ENCODE peak calls at places on chromosomes 16 and 17, in five cellular contexts. O, X, T, J and H are unnamed samples.
A peak's percentile ranks its signal among the peaks of the same experiment; 100 is the strongest.

GRCh38 chr17:10177921-10178788 is 20.3 kb downstream of the GAS7 start:
- DNase-seq in O (no peak), X (no peak), T (no peak), J (no peak), H (no peak)

GRCh38 chr16:88966986-88967799 is 9.8 kb downstream of the CBFA2T3 start:
- DNase-seq in O (no peak), X (no peak), T (no peak), J (no peak), H (no peak)

GRCh38 chr17:60610481-60610880 is 10.5 kb downstream of the PPM1D start:
- DNase-seq in O (peak; percentile 17), X (no peak), T (no peak), J (no peak), H (no peak)

GRCh38 chr17:79789943-79790804 is 6.7 kb downstream of the CBX8 start:
- DNase-seq in O (peak; percentile 57), X (peak; percentile 88), T (no peak), J (peak; percentile 67), H (peak; percentile 45)

GRCh38 chr16:30901201-30902069 is 5.0 kb downstream of the CTF1 start:
- DNase-seq in O (no peak), X (no peak), T (no peak), J (no peak), H (no peak)

GRCh38 chr16:58418601-58419000 is 26.3 kb downstream of the GINS3 start:
- DNase-seq in O (no peak), X (no peak), T (no peak), J (no peak), H (no peak)

GRCh38 chr17:73347355-73347754 is 35.6 kb upstream of the CDC42EP4 start:
- DNase-seq in O (no peak), X (no peak), T (no peak), J (no peak), H (no peak)

GRCh38 chr17:78722101-78722761 is 59.8 kb downstream of the CYTH1 start:
- DNase-seq in O (no peak), X (no peak), T (no peak), J (no peak), H (no peak)

GRCh38 chr16:46976550-46976949 is 3.1 kb upstream of the DNAJA2 start:
- DNase-seq in O (no peak), X (no peak), T (no peak), J (no peak), H (no peak)

GRCh38 chr16:49492090-49492801 is 118.6 kb downstream of the C16orf78 start:
- DNase-seq in O (no peak), X (peak; percentile 88), T (peak; percentile 54), J (peak; percentile 88), H (peak; percentile 62)

GRCh38 chr17:76867578-76868175 is 527 bp upstream of the MGAT5B start:
- DNase-seq in O (no peak), X (no peak), T (no peak), J (no peak), H (no peak)

GRCh38 chr17:58332720-58333395 is 4.3 kb upstream of the TSPOAP1 start:
- DNase-seq in O (no peak), X (no peak), T (no peak), J (no peak), H (peak; percentile 48)

GRCh38 chr17:36697907-36698526 is 96.6 kb downstream of the MRM1 start:
- DNase-seq in O (no peak), X (no peak), T (no peak), J (peak; percentile 18), H (no peak)

GRCh38 chr17:68981288-68981687 is 26.1 kb upstream of the ABCA8 start:
- DNase-seq in O (no peak), X (no peak), T (no peak), J (no peak), H (no peak)

GRCh38 chr16:66476328-66477027 is 49.4 kb downstream of the BEAN1 start:
- DNase-seq in O (no peak), X (no peak), T (peak; percentile 32), J (peak; percentile 65), H (peak; percentile 51)

GRCh38 chr16:67783353-67783725 is 23.0 kb downstream of the RANBP10 start:
- DNase-seq in O (no peak), X (no peak), T (no peak), J (peak; percentile 28), H (no peak)

GRCh38 chr17:76935331-76935730 is 67.1 kb downstream of the MGAT5B start:
- DNase-seq in O (no peak), X (no peak), T (no peak), J (no peak), H (no peak)

GRCh38 chr17:8031950-8032349 is 6.9 kb upstream of the ALOX15B start:
- DNase-seq in O (no peak), X (no peak), T (no peak), J (no peak), H (no peak)

GRCh38 chr16:55059146-55059545 is 128.5 kb downstream of the IRX5 start:
- DNase-seq in O (no peak), X (no peak), T (no peak), J (no peak), H (no peak)

GRCh38 chr16:15613676-15614075 is 29.3 kb downstream of the MARF1 start:
- DNase-seq in O (no peak), X (no peak), T (no peak), J (no peak), H (no peak)